ENCODE peak calls at places on chromosome 14, in nine cellular contexts. N is transverse colon, P is PC-3, R is sigmoid colon, L is psoas muscle, J is lower lobe of right lung, Z is upper lobe of right lung, A is AG04450, C is fibroblast of lung. M is an unnamed sample.

GRCh38 chr14:56730468-56731145 is 79.7 kb downstream of the OTX2 start:
- DNase-seq in C (no peak), R (no peak), Z (no peak), J (no peak), N (no peak), P (no peak), L (no peak), A (no peak), M (no peak)

GRCh38 chr14:76576047-76576741 is 185.1 kb upstream of the VASH1 start:
- DNase-seq in N (no peak), Z (no peak), A (no peak), J (no peak), R (no peak), P (no peak), L (no peak), C (peak; percentile 2), M (no peak)

GRCh38 chr14:57837267-57837666 is 28.6 kb downstream of the SLC35F4 start:
- DNase-seq in N (no peak), L (no peak), Z (no peak), P (no peak), J (no peak), C (no peak), R (no peak), A (no peak), M (no peak)

GRCh38 chr14:98189944-98190343 is 1082.1 kb downstream of the BCL11B start:
- DNase-seq in L (no peak), N (no peak), Z (no peak), J (no peak), R (no peak), C (no peak), P (no peak), A (no peak), M (no peak)

GRCh38 chr14:22836301-22837058 is at the start of gene MMP14:
- DNase-seq in C (peak; percentile 88), Z (no peak), L (peak; percentile 84), P (peak; percentile 65), R (peak; percentile 94), A (no peak), N (peak; percentile 79), J (peak; percentile 59), M (no peak)

GRCh38 chr14:37508500-37508899 is 86.5 kb downstream of the FOXA1 start:
- DNase-seq in J (no peak), L (no peak), A (no peak), N (no peak), P (no peak), R (no peak), Z (no peak), C (no peak), M (no peak)

GRCh38 chr14:103391048-103391447 is 5.8 kb downstream of the MARK3 start:
- DNase-seq in L (no peak), J (no peak), Z (no peak), C (peak; percentile 72), P (peak; percentile 77), N (peak; percentile 22), A (peak; percentile 49), R (no peak), M (no peak)

GRCh38 chr14:96217381-96217913 is 12.8 kb downstream of the BDKRB2 start:
- DNase-seq in Z (no peak), A (no peak), L (no peak), P (no peak), N (no peak), R (no peak), C (no peak), J (no peak), M (no peak)

GRCh38 chr14:69484444-69485113 is at the start of gene PLEKHD1:
- DNase-seq in P (peak; percentile 56), C (no peak), N (no peak), R (no peak), J (peak; percentile 61), L (no peak), Z (peak; percentile 85), A (no peak), M (peak; percentile 35)

GRCh38 chr14:44589180-44589579 is 82.1 kb upstream of the FSCB start:
- DNase-seq in C (peak; percentile 5), L (no peak), P (peak; percentile 75), N (no peak), A (no peak), J (no peak), Z (no peak), R (no peak), M (no peak)

GRCh38 chr14:100560471-100560870 is 26.7 kb downstream of the BEGAIN start:
- DNase-seq in J (no peak), A (no peak), C (no peak), Z (no peak), L (no peak), N (no peak), R (no peak), P (no peak), M (no peak)

GRCh38 chr14:20356422-20356821 is 13.0 kb downstream of the PARP2 start:
- DNase-seq in L (no peak), R (no peak), N (no peak), Z (no peak), J (no peak), C (peak; percentile 13), P (peak; percentile 51), A (no peak), M (no peak)

GRCh38 chr14:74843653-74844052 is 32.3 kb downstream of the PROX2 start:
- DNase-seq in R (no peak), N (no peak), L (no peak), A (no peak), J (no peak), Z (no peak), P (no peak), C (peak; percentile 30), M (no peak)

GRCh38 chr14:77040995-77041744 is 12.7 kb upstream of the IRF2BPL start:
- DNase-seq in L (no peak), C (no peak), Z (no peak), J (no peak), P (peak; percentile 50), N (peak; percentile 29), R (peak; percentile 74), A (no peak), M (no peak)

GRCh38 chr14:73286598-73286997 is 49.3 kb downstream of the PAPLN start:
- DNase-seq in N (no peak), J (no peak), L (no peak), A (no peak), P (no peak), C (no peak), R (no peak), Z (no peak), M (no peak)

GRCh38 chr14:70901218-70901772 is 6.0 kb upstream of the PCNX1 start:
- DNase-seq in Z (no peak), P (no peak), C (peak; percentile 73), J (no peak), R (no peak), A (no peak), N (no peak), L (no peak), M (no peak)

GRCh38 chr14:56754966-56755365 is 55.3 kb downstream of the OTX2 start:
- DNase-seq in J (no peak), Z (no peak), P (no peak), N (no peak), C (no peak), R (no peak), A (no peak), L (no peak), M (no peak)

GRCh38 chr14:33486499-33486898 is 464.4 kb downstream of the EGLN3 start:
- DNase-seq in Z (no peak), P (no peak), C (no peak), N (no peak), A (no peak), J (no peak), R (no peak), L (no peak), M (no peak)
- TF ChIP-seq CTCF in Z (no peak), P (no peak), C (no peak), N (no peak), A (no peak), J (no peak), R (no peak), L (no peak), M (no peak)

GRCh38 chr14:104968153-104968527 is 10.0 kb downstream of the AHNAK2 start:
- DNase-seq in N (peak; percentile 65), L (peak; percentile 83), J (peak; percentile 65), Z (peak; percentile 80), R (peak; percentile 96), P (peak; percentile 71), C (peak; percentile 63), A (no peak), M (no peak)
- H3K27ac ChIP-seq in N (peak overlapping the region; percentile 80), L (no peak overlapping the region), J (peak overlapping the region; percentile 60), Z (peak overlapping the region; percentile 42), R (peak overlapping the region; percentile 90), P (peak overlapping the region; percentile 61), C (no peak overlapping the region), A (no peak overlapping the region), M (no peak overlapping the region)

GRCh38 chr14:102320671-102321455 is 1.3 kb downstream of the ZNF839 start:
- DNase-seq in L (no peak), A (no peak), P (no peak), J (no peak), C (no peak), N (no peak), R (peak; percentile 46), Z (no peak), M (no peak)
- H3K4me3 ChIP-seq in L (peak overlapping the region; percentile 85), A (peak overlapping the region; percentile 79), P (peak overlapping the region; percentile 96), J (peak overlapping the region; percentile 82), C (peak overlapping the region; percentile 67), N (no peak overlapping the region), R (peak overlapping the region; percentile 60), Z (peak overlapping the region; percentile 77), M (peak overlapping the region; percentile 89)

DNA sequence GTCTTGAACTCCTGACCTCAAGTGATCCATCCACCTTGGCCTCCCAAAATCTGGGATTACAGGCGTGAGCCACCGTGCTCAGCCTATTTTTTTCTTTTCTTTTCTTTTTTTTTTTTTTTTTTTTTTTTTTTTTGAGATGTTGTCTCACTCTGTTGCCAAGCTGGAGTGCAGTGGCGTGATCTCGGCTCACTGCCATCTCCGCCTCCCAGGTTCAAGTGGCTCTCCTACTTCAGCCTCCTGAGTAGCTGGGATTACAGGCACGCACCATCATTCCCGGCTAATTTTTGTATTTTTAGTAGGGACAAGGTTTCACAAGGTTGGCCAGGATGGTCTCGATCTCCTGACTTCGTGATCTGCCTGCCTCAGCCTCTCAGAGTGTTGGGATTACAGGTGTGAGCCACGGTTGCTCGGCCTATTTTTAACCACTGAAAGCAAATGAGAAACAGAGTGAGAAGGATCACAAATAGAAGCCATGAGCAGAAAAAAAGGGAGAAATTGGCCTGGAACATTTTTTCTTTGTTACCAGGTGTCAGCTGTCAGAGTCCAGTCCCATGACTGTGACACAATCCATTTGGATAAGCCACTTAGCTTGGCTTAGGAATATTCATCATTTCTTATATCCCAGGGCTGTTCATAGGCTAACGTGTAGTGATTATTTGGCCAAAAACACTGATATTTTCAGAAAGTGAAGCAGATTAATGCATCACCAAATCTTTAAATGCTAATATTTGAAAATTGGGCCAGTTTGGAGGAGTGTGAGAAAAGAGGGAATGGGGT is 7.9 kb upstream of the NFKBIA start:
- DNase-seq in R (peak; percentile 63), A (no peak), N (no peak), C (no peak), J (no peak), L (no peak), P (no peak), Z (no peak), M (no peak)
- TF ChIP-seq CTCF in R (no peak), A (no peak), N (no peak), C (no peak), J (no peak), L (no peak), P (no peak), Z (no peak), M (no peak)

DNA sequence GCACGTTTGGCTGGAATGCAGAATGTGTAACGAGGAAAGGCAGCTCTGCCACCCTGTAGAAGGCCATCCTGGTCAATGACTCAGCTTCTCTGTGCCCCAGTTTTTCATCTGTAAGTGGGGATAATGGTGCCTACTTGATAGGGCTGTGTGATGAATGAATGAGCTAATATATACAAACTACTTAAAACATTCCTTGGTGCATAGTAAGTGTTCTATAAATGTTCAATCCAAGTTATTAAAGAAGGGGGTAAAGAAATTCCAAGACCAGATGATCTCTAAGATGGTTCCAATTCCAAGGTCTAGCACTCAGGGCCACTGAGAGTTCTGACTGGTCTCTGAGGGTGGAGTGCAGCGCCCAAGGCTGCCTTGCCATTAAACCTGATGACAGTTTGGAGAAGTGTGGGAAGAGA is 54.2 kb upstream of the FRMD6 start:
- DNase-seq in P (no peak), N (no peak), J (no peak), A (no peak), R (no peak), C (peak; percentile 64), L (no peak), Z (no peak), M (no peak)
- H3K27ac ChIP-seq in P (no peak overlapping the region), N (no peak overlapping the region), J (no peak overlapping the region), A (peak overlapping the region; percentile 43), R (no peak overlapping the region), C (peak overlapping the region; percentile 37), L (no peak overlapping the region), Z (no peak overlapping the region), M (no peak overlapping the region)